ENCODE peak calls at places on chromosomes 3 and 15, in six cellular contexts. L is PC-3; B is brain microvascular endothelial cell; P is right cardiac atrium; C is activated CD8-positive, alpha-beta memory T cell treated with anti-CD3 and anti-CD28 coated beads, Interleukin-2, amount 10 ng/mL, durations not matched to agents 7 days and 5 days; Y is GM12864. O is an unnamed sample.

GRCh38 chr15:71334874-71335273 is 219.6 kb downstream of the THSD4 start:
- DNase-seq in L (no peak), B (no peak), P (no peak), C (no peak), Y (no peak), O (no peak)

GRCh38 chr15:80183291-80183690 is 30.5 kb downstream of the FAH start:
- DNase-seq in L (no peak), B (no peak), P (no peak), C (no peak), Y (no peak), O (no peak)

GRCh38 chr3:71726106-71726505 is 904 bp upstream of the EIF4E3 start:
- DNase-seq in L (no peak), B (no peak), P (no peak), C (peak), Y (no peak), O (no peak)

GRCh38 chr15:25329685-25330084 is 109.1 kb downstream of the UBE3A start:
- DNase-seq in L (no peak), B (no peak), P (no peak), C (no peak), Y (no peak), O (no peak)

GRCh38 chr3:112378989-112379692 is 46.2 kb downstream of the CD200 start:
- DNase-seq in L (no peak), B (peak), P (no peak), C (no peak), Y (no peak), O (no peak)

GRCh38 chr15:82709421-82710207 is at the start of gene AP3B2:
- DNase-seq in L (peak), B (peak), P (peak), C (peak), Y (peak), O (peak)

GRCh38 chr15:93862791-93863190 is 368.6 kb upstream of the MCTP2 start:
- DNase-seq in L (no peak), B (no peak), P (no peak), C (no peak), Y (no peak), O (no peak)

GRCh38 chr15:71044006-71044405 is 71.3 kb upstream of the THSD4 start:
- DNase-seq in L (peak), B (peak), P (no peak), C (no peak), Y (no peak), O (no peak)

GRCh38 chr3:31848163-31848848 is 132.8 kb downstream of the OSBPL10 start:
- DNase-seq in L (no peak), B (no peak), P (no peak), C (no peak), Y (no peak), O (no peak)

GRCh38 chr3:71131385-71131871 is 452.1 kb downstream of the FOXP1 start:
- DNase-seq in L (no peak), B (no peak), P (no peak), C (no peak), Y (no peak), O (no peak)

GRCh38 chr3:69541059-69541471 is 155.2 kb upstream of the FRMD4B start:
- DNase-seq in L (no peak), B (no peak), P (no peak), C (no peak), Y (no peak), O (no peak)

GRCh38 chr3:150911780-150912179 is 6.5 kb upstream of the MINDY4B start:
- DNase-seq in L (no peak), B (no peak), P (no peak), C (no peak), Y (no peak), O (no peak)

GRCh38 chr3:194030372-194030771 is 105.6 kb upstream of the HES1 start:
- DNase-seq in L (peak), B (no peak), P (no peak), C (no peak), Y (no peak), O (peak)

GRCh38 chr3:186985713-186986364 is 55.5 kb downstream of the ST6GAL1 start:
- DNase-seq in L (peak), B (no peak), P (no peak), C (no peak), Y (peak), O (no peak)

GRCh38 chr15:48798319-48798718 is 12.6 kb downstream of the CEP152 start:
- DNase-seq in L (no peak), B (no peak), P (no peak), C (no peak), Y (no peak), O (no peak)

GRCh38 chr3:190747566-190747965 is 114.9 kb downstream of the GMNC start:
- DNase-seq in L (no peak), B (no peak), P (no peak), C (no peak), Y (no peak), O (no peak)

O was measured in pancreas.